ENCODE peak calls at places on chromosomes 7 and 10, in five cellular contexts. One of them, this sample, is unnamed.

GRCh38 chr10:28624351-28624750 is 53.0 kb upstream of the BAMBI start:
- DNase-seq in stomach: no peak
- DNase-seq in A549: no peak
- DNase-seq in tibial nerve: no peak
- DNase-seq in IMR-90: no peak
- DNase-seq in this sample: no peak

GRCh38 chr7:117673839-117674238 is 194.0 kb downstream of the CFTR start:
- DNase-seq in stomach: no peak
- DNase-seq in A549: peak
- DNase-seq in tibial nerve: no peak
- DNase-seq in IMR-90: peak
- DNase-seq in this sample: peak

GRCh38 chr10:28263136-28263857 is 39.6 kb downstream of the MPP7 start:
- DNase-seq in stomach: peak
- DNase-seq in A549: no peak
- DNase-seq in tibial nerve: no peak
- DNase-seq in IMR-90: no peak
- DNase-seq in this sample: peak

GRCh38 chr10:99656199-99657064 is 2.9 kb upstream of the ENTPD7 start:
- DNase-seq in stomach: no peak
- DNase-seq in A549: no peak
- DNase-seq in tibial nerve: no peak
- DNase-seq in IMR-90: no peak
- DNase-seq in this sample: peak

GRCh38 chr7:80439894-80440811 is 71.7 kb downstream of the GNAT3 start:
- DNase-seq in stomach: no peak
- DNase-seq in A549: no peak
- DNase-seq in tibial nerve: no peak
- DNase-seq in IMR-90: peak
- DNase-seq in this sample: no peak

GRCh38 chr7:86629-87028 is 105.7 kb upstream of the FAM20C start:
- DNase-seq in stomach: no peak
- DNase-seq in A549: no peak
- DNase-seq in tibial nerve: no peak
- DNase-seq in IMR-90: no peak
- DNase-seq in this sample: no peak

GRCh38 chr10:17022898-17023297 is 106.7 kb downstream of the CUBN start:
- DNase-seq in stomach: no peak
- DNase-seq in A549: no peak
- DNase-seq in tibial nerve: no peak
- DNase-seq in IMR-90: no peak
- DNase-seq in this sample: no peak

GRCh38 chr10:97134202-97134601 is 51.6 kb downstream of the SLIT1 start:
- DNase-seq in stomach: no peak
- DNase-seq in A549: no peak
- DNase-seq in tibial nerve: no peak
- DNase-seq in IMR-90: no peak
- DNase-seq in this sample: no peak

GRCh38 chr7:52120908-52121307 is 804.3 kb upstream of the COBL start:
- DNase-seq in stomach: no peak
- DNase-seq in A549: no peak
- DNase-seq in tibial nerve: no peak
- DNase-seq in IMR-90: no peak
- DNase-seq in this sample: no peak

GRCh38 chr10:71769279-71769823 is 4.0 kb downstream of the VSIR start:
- DNase-seq in stomach: no peak
- DNase-seq in A549: no peak
- DNase-seq in tibial nerve: no peak
- DNase-seq in IMR-90: peak
- DNase-seq in this sample: no peak

GRCh38 chr7:57404343-57404966 is 45.5 kb upstream of the ZNF716 start:
- DNase-seq in stomach: no peak
- DNase-seq in A549: no peak
- DNase-seq in tibial nerve: no peak
- DNase-seq in IMR-90: no peak
- DNase-seq in this sample: no peak

GRCh38 chr7:46099091-46099490 is 178.0 kb upstream of the IGFBP3 start:
- DNase-seq in stomach: no peak
- DNase-seq in A549: no peak
- DNase-seq in tibial nerve: no peak
- DNase-seq in IMR-90: peak
- DNase-seq in this sample: no peak

GRCh38 chr7:30284298-30285066 is at the start of gene ZNRF2:
- DNase-seq in stomach: peak
- DNase-seq in A549: peak
- DNase-seq in tibial nerve: peak
- DNase-seq in IMR-90: peak
- DNase-seq in this sample: peak
- TF ChIP-seq POLR2A in stomach: no peak
- TF ChIP-seq POLR2A in A549: peak
- TF ChIP-seq POLR2A in tibial nerve: peak
- TF ChIP-seq POLR2A in IMR-90: no peak
- TF ChIP-seq POLR2A in this sample: peak

GRCh38 chr7:156642306-156643045 is 1.9 kb downstream of the RNF32 start:
- DNase-seq in stomach: no peak
- DNase-seq in A549: no peak
- DNase-seq in tibial nerve: no peak
- DNase-seq in IMR-90: no peak
- DNase-seq in this sample: no peak

GRCh38 chr7:156639426-156640256 is 933 bp upstream of the RNF32 start:
- DNase-seq in stomach: no peak
- DNase-seq in A549: no peak
- DNase-seq in tibial nerve: no peak
- DNase-seq in IMR-90: no peak
- DNase-seq in this sample: no peak

GRCh38 chr7:156640257-156640948 is at the start of gene RNF32:
- DNase-seq in stomach: peak
- DNase-seq in A549: peak
- DNase-seq in tibial nerve: peak
- DNase-seq in IMR-90: peak
- DNase-seq in this sample: peak

GRCh38 chr7:156638443-156639077 is 2.0 kb upstream of the RNF32 start:
- DNase-seq in stomach: no peak
- DNase-seq in A549: no peak
- DNase-seq in tibial nerve: no peak
- DNase-seq in IMR-90: no peak
- DNase-seq in this sample: no peak

DNA sequence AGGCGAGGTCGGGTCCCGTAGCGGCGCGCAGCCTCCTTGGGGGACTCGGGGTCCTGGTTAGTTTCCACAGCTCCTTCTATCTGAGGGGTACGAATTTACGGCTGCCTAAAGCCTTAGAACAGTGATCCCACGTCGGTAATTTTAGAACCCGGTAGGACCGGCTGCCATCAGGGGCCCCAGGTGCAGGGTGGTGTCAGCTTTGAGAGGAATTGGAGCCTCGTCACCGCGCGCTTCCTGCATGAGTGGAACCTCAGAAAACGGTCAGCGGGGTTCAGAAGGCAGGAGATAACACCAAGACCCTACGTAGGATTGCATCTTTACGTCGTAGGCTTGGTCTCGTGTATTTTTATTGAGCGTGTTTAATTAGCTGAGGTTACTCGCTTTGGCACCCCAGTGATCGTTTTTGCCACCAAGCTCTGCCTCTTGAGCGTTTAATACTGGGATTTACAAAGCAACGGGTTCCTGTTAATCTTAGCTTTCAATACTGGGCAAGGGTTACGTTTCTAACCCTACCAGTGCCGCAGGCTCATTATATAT is 443 bp downstream of the RNF32 start:
- DNase-seq in stomach: peak
- DNase-seq in A549: peak
- DNase-seq in tibial nerve: no peak
- DNase-seq in IMR-90: peak
- DNase-seq in this sample: peak
- TF ChIP-seq POLR2A in stomach: no peak
- TF ChIP-seq POLR2A in A549: no peak
- TF ChIP-seq POLR2A in tibial nerve: no peak
- TF ChIP-seq POLR2A in IMR-90: no peak
- TF ChIP-seq POLR2A in this sample: no peak

GRCh38 chr7:98354052-98354451 is 46.8 kb downstream of the BAIAP2L1 start:
- DNase-seq in stomach: no peak
- DNase-seq in A549: no peak
- DNase-seq in tibial nerve: no peak
- DNase-seq in IMR-90: no peak
- DNase-seq in this sample: no peak

GRCh38 chr7:98354511-98355249 is 46.2 kb downstream of the BAIAP2L1 start:
- DNase-seq in stomach: peak
- DNase-seq in A549: peak
- DNase-seq in tibial nerve: no peak
- DNase-seq in IMR-90: peak
- DNase-seq in this sample: peak

GRCh38 chr7:98351136-98351535 is 49.8 kb downstream of the BAIAP2L1 start:
- DNase-seq in stomach: no peak
- DNase-seq in A549: no peak
- DNase-seq in tibial nerve: no peak
- DNase-seq in IMR-90: no peak
- DNase-seq in this sample: no peak

GRCh38 chr7:98355250-98355538 is 45.7 kb downstream of the BAIAP2L1 start:
- DNase-seq in stomach: no peak
- DNase-seq in A549: no peak
- DNase-seq in tibial nerve: no peak
- DNase-seq in IMR-90: no peak
- DNase-seq in this sample: no peak

DNA sequence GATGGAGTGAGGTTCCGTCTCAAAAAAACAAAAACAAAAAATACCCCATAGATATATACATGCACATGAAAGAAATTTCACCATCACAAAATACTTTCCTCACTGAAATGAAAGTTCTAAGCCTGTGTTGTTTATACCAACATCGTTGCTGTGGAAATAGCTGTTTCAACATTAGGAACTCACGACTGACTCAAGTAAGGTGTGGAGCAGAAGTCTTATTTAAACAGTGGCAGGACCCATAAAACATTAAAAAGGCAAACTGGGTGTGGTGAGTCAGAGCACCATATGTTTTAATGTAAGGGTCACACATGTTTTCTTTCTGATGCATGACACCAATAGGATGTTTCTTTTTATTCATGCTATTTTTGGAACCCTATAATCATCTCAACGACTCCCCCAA is 48.3 kb downstream of the BAIAP2L1 start:
- DNase-seq in stomach: no peak
- DNase-seq in A549: peak
- DNase-seq in tibial nerve: no peak
- DNase-seq in IMR-90: peak
- DNase-seq in this sample: peak
- TF ChIP-seq POLR2A in stomach: no peak
- TF ChIP-seq POLR2A in A549: no peak
- TF ChIP-seq POLR2A in tibial nerve: no peak
- TF ChIP-seq POLR2A in IMR-90: no peak
- TF ChIP-seq POLR2A in this sample: no peak

GRCh38 chr7:101201695-101202602 is 1.1 kb upstream of the MOGAT3 start:
- DNase-seq in stomach: peak
- DNase-seq in A549: no peak
- DNase-seq in tibial nerve: no peak
- DNase-seq in IMR-90: no peak
- DNase-seq in this sample: no peak

GRCh38 chr7:101202603-101202918 is 1.7 kb upstream of the MOGAT3 start:
- DNase-seq in stomach: no peak
- DNase-seq in A549: no peak
- DNase-seq in tibial nerve: no peak
- DNase-seq in IMR-90: no peak
- DNase-seq in this sample: no peak

GRCh38 chr7:101198476-101198875 is 2.4 kb downstream of the MOGAT3 start:
- DNase-seq in stomach: no peak
- DNase-seq in A549: no peak
- DNase-seq in tibial nerve: no peak
- DNase-seq in IMR-90: no peak
- DNase-seq in this sample: no peak

GRCh38 chr7:101200504-101200861 is 353 bp downstream of the MOGAT3 start:
- DNase-seq in stomach: no peak
- DNase-seq in A549: no peak
- DNase-seq in tibial nerve: no peak
- DNase-seq in IMR-90: no peak
- DNase-seq in this sample: no peak

GRCh38 chr7:101200862-101201599 is at the start of gene MOGAT3:
- DNase-seq in stomach: no peak
- DNase-seq in A549: no peak
- DNase-seq in tibial nerve: no peak
- DNase-seq in IMR-90: no peak
- DNase-seq in this sample: no peak
- TF ChIP-seq POLR2A in stomach: no peak
- TF ChIP-seq POLR2A in A549: no peak
- TF ChIP-seq POLR2A in tibial nerve: no peak
- TF ChIP-seq POLR2A in IMR-90: no peak
- TF ChIP-seq POLR2A in this sample: no peak

GRCh38 chr7:130436253-130436652 is 4.6 kb downstream of the CEP41 start:
- DNase-seq in stomach: no peak
- DNase-seq in A549: no peak
- DNase-seq in tibial nerve: no peak
- DNase-seq in IMR-90: no peak
- DNase-seq in this sample: no peak

GRCh38 chr7:130445008-130445407 is 4.2 kb upstream of the CEP41 start:
- DNase-seq in stomach: no peak
- DNase-seq in A549: no peak
- DNase-seq in tibial nerve: no peak
- DNase-seq in IMR-90: no peak
- DNase-seq in this sample: no peak

GRCh38 chr7:130441408-130441854 is 615 bp upstream of the CEP41 start:
- DNase-seq in stomach: no peak
- DNase-seq in A549: peak
- DNase-seq in tibial nerve: no peak
- DNase-seq in IMR-90: peak
- DNase-seq in this sample: peak

GRCh38 chr7:130444230-130444629 is 3.4 kb upstream of the CEP41 start:
- DNase-seq in stomach: no peak
- DNase-seq in A549: no peak
- DNase-seq in tibial nerve: no peak
- DNase-seq in IMR-90: peak
- DNase-seq in this sample: no peak

GRCh38 chr7:130440527-130441365 is at the start of gene CEP41:
- DNase-seq in stomach: peak
- DNase-seq in A549: peak
- DNase-seq in tibial nerve: peak
- DNase-seq in IMR-90: peak
- DNase-seq in this sample: peak
- TF ChIP-seq POLR2A in stomach: no peak
- TF ChIP-seq POLR2A in A549: peak
- TF ChIP-seq POLR2A in tibial nerve: no peak
- TF ChIP-seq POLR2A in IMR-90: no peak
- TF ChIP-seq POLR2A in this sample: peak